ENCODE peak calls at places on chromosome 3, in four cellular contexts. One of them, this sample, is unnamed.

GRCh38 chr3:155129396-155129795 is 49.3 kb downstream of the MME start:
- DNase-seq in glutamatergic neuron: no peak
- DNase-seq in AG08395: no peak
- DNase-seq in iPS-NIHi11: no peak
- DNase-seq in this sample: no peak

GRCh38 chr3:171329759-171330158 is 130.4 kb downstream of the TNIK start:
- DNase-seq in glutamatergic neuron: no peak
- DNase-seq in AG08395: no peak
- DNase-seq in iPS-NIHi11: no peak
- DNase-seq in this sample: no peak

GRCh38 chr3:35393916-35394315 is 245.4 kb upstream of the ARPP21 start:
- DNase-seq in glutamatergic neuron: peak; percentile 79
- DNase-seq in AG08395: no peak
- DNase-seq in iPS-NIHi11: peak; percentile 23
- DNase-seq in this sample: no peak

GRCh38 chr3:69542265-69543079 is 156.6 kb upstream of the FRMD4B start:
- DNase-seq in glutamatergic neuron: peak; percentile 65
- DNase-seq in AG08395: no peak
- DNase-seq in iPS-NIHi11: peak; percentile 78
- DNase-seq in this sample: no peak

GRCh38 chr3:45599424-45599886 is 4.9 kb downstream of the LIMD1 start:
- DNase-seq in glutamatergic neuron: no peak
- DNase-seq in AG08395: no peak
- DNase-seq in iPS-NIHi11: no peak
- DNase-seq in this sample: no peak

GRCh38 chr3:69510481-69511031 is 124.7 kb upstream of the FRMD4B start:
- DNase-seq in glutamatergic neuron: no peak
- DNase-seq in AG08395: no peak
- DNase-seq in iPS-NIHi11: no peak
- DNase-seq in this sample: no peak

GRCh38 chr3:98359250-98359649 is 5.6 kb downstream of the OR5K4 start:
- DNase-seq in glutamatergic neuron: no peak
- DNase-seq in AG08395: no peak
- DNase-seq in iPS-NIHi11: no peak
- DNase-seq in this sample: no peak

GRCh38 chr3:11050666-11051323 is 58.2 kb downstream of the SLC6A1 start:
- DNase-seq in glutamatergic neuron: no peak
- DNase-seq in AG08395: no peak
- DNase-seq in iPS-NIHi11: no peak
- DNase-seq in this sample: no peak

GRCh38 chr3:151387443-151388241 is 3.1 kb upstream of the P2RY12 start:
- DNase-seq in glutamatergic neuron: no peak
- DNase-seq in AG08395: no peak
- DNase-seq in iPS-NIHi11: no peak
- DNase-seq in this sample: no peak